ENCODE peak calls at places on chromosomes 2 and 18, in ten cellular contexts. K is H9; L is anterior cingulate cortex; Q is mucosa of gallbladder; U is HTR-8/SVneo; X is GM10248; P is caudate nucleus; B is IMR-90; G is NCI-H1436; C is effector memory CD8-positive, alpha-beta T cell. V is an unnamed sample.

GRCh38 chr2:58057890-58058590 is 11.4 kb downstream of the VRK2 start:
- DNase-seq in K (no peak), L (no peak), Q (no peak), U (no peak), X (no peak), P (no peak), B (no peak), G (no peak), C (no peak), V (no peak)

GRCh38 chr18:21112543-21113105 is 1.0 kb upstream of the ROCK1 start:
- DNase-seq in K (no peak), L (no peak), Q (no peak), U (no peak), X (no peak), P (no peak), B (peak; percentile 32), G (no peak), C (no peak), V (no peak)

GRCh38 chr18:43570593-43570992 is 293.3 kb upstream of the SYT4 start:
- DNase-seq in K (no peak), L (no peak), Q (no peak), U (no peak), X (no peak), P (no peak), B (no peak), G (no peak), C (no peak), V (no peak)

GRCh38 chr18:9617006-9617542 is 2.7 kb upstream of the PPP4R1 start:
- DNase-seq in K (no peak), L (no peak), Q (no peak), U (no peak), X (no peak), P (no peak), B (no peak), G (no peak), C (no peak), V (no peak)

GRCh38 chr18:11902522-11903292 is 5.4 kb downstream of the MPPE1 start:
- DNase-seq in K (no peak), L (no peak), Q (no peak), U (no peak), X (no peak), P (no peak), B (peak; percentile 56), G (no peak), C (no peak), V (no peak)

GRCh38 chr2:183505911-183506310 is 381.7 kb downstream of the NUP35 start:
- DNase-seq in K (no peak), L (no peak), Q (no peak), U (no peak), X (peak; percentile 5), P (no peak), B (no peak), G (no peak), C (no peak), V (no peak)

GRCh38 chr2:56248965-56249742 is 65.4 kb downstream of the CCDC85A start:
- DNase-seq in K (no peak), L (no peak), Q (no peak), U (no peak), X (no peak), P (no peak), B (no peak), G (no peak), C (no peak), V (no peak)

GRCh38 chr18:49647496-49648168 is 85.8 kb downstream of the LIPG start:
- DNase-seq in K (no peak), L (no peak), Q (no peak), U (no peak), X (no peak), P (no peak), B (peak; percentile 69), G (no peak), C (no peak), V (no peak)

GRCh38 chr2:222398446-222398885 is 25.9 kb upstream of the SGPP2 start:
- DNase-seq in K (no peak), L (no peak), Q (no peak), U (no peak), X (no peak), P (no peak), B (no peak), G (peak; percentile 58), C (no peak), V (no peak)

GRCh38 chr2:10395893-10396292 is 52.2 kb downstream of the ODC1 start:
- DNase-seq in K (no peak), L (no peak), Q (no peak), U (no peak), X (no peak), P (no peak), B (no peak), G (no peak), C (no peak), V (no peak)

GRCh38 chr18:23998811-23999210 is 15.7 kb upstream of the TTC39C start:
- DNase-seq in K (no peak), L (no peak), Q (peak; percentile 59), U (no peak), X (no peak), P (no peak), B (no peak), G (peak; percentile 71), C (no peak), V (no peak)

GRCh38 chr2:148221166-148221565 is 200.3 kb downstream of the MBD5 start:
- DNase-seq in K (no peak), L (no peak), Q (no peak), U (no peak), X (no peak), P (no peak), B (no peak), G (no peak), C (no peak), V (no peak)

GRCh38 chr2:85733121-85733960 is 20.4 kb upstream of the ATOH8 start:
- DNase-seq in K (no peak), L (no peak), Q (no peak), U (no peak), X (no peak), P (no peak), B (no peak), G (no peak), C (no peak), V (no peak)

GRCh38 chr2:59947917-59948534 is 605.4 kb downstream of the BCL11A start:
- DNase-seq in K (no peak), L (no peak), Q (no peak), U (no peak), X (no peak), P (no peak), B (no peak), G (no peak), C (no peak), V (no peak)

GRCh38 chr18:14949800-14950415 is 201.9 kb downstream of the ANKRD30B start:
- DNase-seq in K (no peak), L (no peak), Q (no peak), U (no peak), X (no peak), P (no peak), B (no peak), G (no peak), C (no peak), V (no peak)

GRCh38 chr2:54499666-54500065 is 43.5 kb downstream of the SPTBN1 start:
- DNase-seq in K (no peak), L (no peak), Q (peak; percentile 40), U (no peak), X (no peak), P (no peak), B (peak; percentile 31), G (no peak), C (no peak), V (no peak)

GRCh38 chr2:122528958-122529670 is 773.7 kb downstream of the TSN start:
- DNase-seq in K (no peak), L (no peak), Q (no peak), U (no peak), X (no peak), P (no peak), B (no peak), G (no peak), C (no peak), V (no peak)

GRCh38 chr2:218259099-218259921 is 1.5 kb upstream of the GPBAR1 start:
- DNase-seq in K (no peak), L (no peak), Q (peak; percentile 79), U (no peak), X (no peak), P (no peak), B (peak; percentile 85), G (no peak), C (no peak), V (no peak)

GRCh38 chr2:180336550-180336949 is 329.5 kb upstream of the CWC22 start:
- DNase-seq in K (no peak), L (no peak), Q (no peak), U (no peak), X (no peak), P (no peak), B (no peak), G (no peak), C (no peak), V (no peak)

GRCh38 chr2:13821255-13821880 is 811.1 kb upstream of the LRATD1 start:
- DNase-seq in K (no peak), L (no peak), Q (no peak), U (peak; percentile 5), X (no peak), P (no peak), B (peak; percentile 74), G (no peak), C (no peak), V (no peak)

GRCh38 chr2:241501099-241501541 is 7.3 kb downstream of the STK25 start:
- DNase-seq in K (no peak), L (no peak), Q (no peak), U (no peak), X (no peak), P (no peak), B (no peak), G (no peak), C (no peak), V (no peak)

GRCh38 chr2:172970660-172971059 is 105.0 kb upstream of the MAP3K20 start:
- DNase-seq in K (no peak), L (no peak), Q (no peak), U (no peak), X (no peak), P (no peak), B (no peak), G (no peak), C (no peak), V (no peak)

GRCh38 chr2:47512581-47513083 is 109.7 kb downstream of the MSH2 start:
- DNase-seq in K (no peak), L (no peak), Q (no peak), U (no peak), X (no peak), P (no peak), B (peak; percentile 64), G (no peak), C (no peak), V (no peak)

GRCh38 chr2:114025030-114025429 is 135.1 kb downstream of the ACTR3 start:
- DNase-seq in K (no peak), L (no peak), Q (no peak), U (no peak), X (no peak), P (no peak), B (no peak), G (no peak), C (no peak), V (no peak)

GRCh38 chr2:216056739-216057138 is 24.9 kb downstream of the PECR start:
- DNase-seq in K (no peak), L (no peak), Q (no peak), U (no peak), X (peak; percentile 42), P (no peak), B (no peak), G (no peak), C (no peak), V (peak; percentile 63)

GRCh38 chr2:68569604-68570003 is 73.8 kb upstream of the PROKR1 start:
- DNase-seq in K (no peak), L (no peak), Q (no peak), U (no peak), X (no peak), P (no peak), B (peak; percentile 78), G (no peak), C (no peak), V (no peak)

GRCh38 chr2:134155134-134155533 is 98.7 kb upstream of the MGAT5 start:
- DNase-seq in K (no peak), L (no peak), Q (no peak), U (no peak), X (peak; percentile 53), P (no peak), B (no peak), G (no peak), C (no peak), V (peak; percentile 56)

GRCh38 chr2:167697194-167697593 is 550.2 kb downstream of the STK39 start:
- DNase-seq in K (peak; percentile 32), L (no peak), Q (no peak), U (no peak), X (no peak), P (no peak), B (no peak), G (no peak), C (no peak), V (no peak)

V was measured in GM12878.